ENCODE peak calls at places on chromosomes 16 and 17, in six cellular contexts. Y, M, S, U, P and B are unnamed samples.

GRCh38 chr17:3687949-3688614 is 7.9 kb downstream of the P2RX5 start:
- DNase-seq in Y (no peak), M (no peak), S (no peak), U (no peak), P (no peak), B (peak)

GRCh38 chr16:17847234-17847795 is 376.6 kb upstream of the XYLT1 start:
- DNase-seq in Y (no peak), M (no peak), S (no peak), U (no peak), P (no peak), B (no peak)

GRCh38 chr16:81973737-81974136 is 37.5 kb downstream of the SDR42E1 start:
- DNase-seq in Y (no peak), M (no peak), S (no peak), U (no peak), P (no peak), B (no peak)

GRCh38 chr16:80592273-80592672 is 51.5 kb downstream of the DYNLRB2 start:
- DNase-seq in Y (no peak), M (no peak), S (no peak), U (no peak), P (no peak), B (no peak)

GRCh38 chr17:6626616-6627015 is 13.9 kb downstream of the KIAA0753 start:
- DNase-seq in Y (no peak), M (no peak), S (no peak), U (no peak), P (no peak), B (no peak)

GRCh38 chr16:84975066-84975465 is 36.3 kb downstream of the ZDHHC7 start:
- DNase-seq in Y (no peak), M (no peak), S (no peak), U (no peak), P (no peak), B (no peak)

GRCh38 chr17:21176996-21177395 is 37.0 kb downstream of the TMEM11 start:
- DNase-seq in Y (no peak), M (no peak), S (no peak), U (no peak), P (no peak), B (no peak)

GRCh38 chr16:10213748-10214147 is 31.5 kb upstream of the GRIN2A start:
- DNase-seq in Y (no peak), M (no peak), S (no peak), U (no peak), P (no peak), B (no peak)

GRCh38 chr17:73362697-73363096 is 50.9 kb upstream of the CDC42EP4 start:
- DNase-seq in Y (no peak), M (no peak), S (no peak), U (peak), P (no peak), B (no peak)

GRCh38 chr17:51540151-51540550 is 279.8 kb downstream of the UTP18 start:
- DNase-seq in Y (no peak), M (no peak), S (peak), U (peak), P (no peak), B (peak)

GRCh38 chr17:38673714-38674012 is 1.1 kb downstream of the EPOP start:
- DNase-seq in Y (no peak), M (no peak), S (no peak), U (no peak), P (no peak), B (no peak)

GRCh38 chr17:19002805-19003542 is 1.6 kb downstream of the FAM83G start:
- DNase-seq in Y (no peak), M (no peak), S (no peak), U (no peak), P (no peak), B (peak)

GRCh38 chr17:15998031-15998574 is 1.4 kb downstream of the ZSWIM7 start:
- DNase-seq in Y (no peak), M (no peak), S (no peak), U (no peak), P (no peak), B (no peak)

GRCh38 chr17:26792486-26792885 is 501.4 kb upstream of the WSB1 start:
- DNase-seq in Y (peak), M (no peak), S (no peak), U (no peak), P (peak), B (peak)

GRCh38 chr16:77987772-77988171 is 34.6 kb upstream of the CLEC3A start:
- DNase-seq in Y (no peak), M (no peak), S (no peak), U (no peak), P (no peak), B (no peak)

GRCh38 chr16:84888450-84888849 is 68.7 kb downstream of the CRISPLD2 start:
- DNase-seq in Y (no peak), M (no peak), S (no peak), U (peak), P (no peak), B (no peak)

GRCh38 chr16:20763461-20764232 is at the start of gene ACSM3:
- DNase-seq in Y (peak), M (peak), S (peak), U (peak), P (peak), B (peak)

GRCh38 chr16:739560-740458 is 988 bp downstream of the CIAO3 start:
- DNase-seq in Y (no peak), M (no peak), S (peak), U (no peak), P (no peak), B (no peak)

GRCh38 chr16:50102046-50102756 is 36.4 kb downstream of the HEATR3 start:
- DNase-seq in Y (no peak), M (no peak), S (no peak), U (no peak), P (no peak), B (no peak)

GRCh38 chr17:32927724-32928526 is at the start of gene TMEM98:
- DNase-seq in Y (no peak), M (peak), S (no peak), U (no peak), P (no peak), B (no peak)

GRCh38 chr17:59372138-59372751 is 40.8 kb downstream of the YPEL2 start:
- DNase-seq in Y (peak), M (no peak), S (no peak), U (no peak), P (peak), B (peak)

GRCh38 chr17:78486228-78486802 is 90.9 kb downstream of the DNAH17 start:
- DNase-seq in Y (no peak), M (no peak), S (no peak), U (no peak), P (no peak), B (no peak)

GRCh38 chr17:50051082-50051576 is 4.8 kb upstream of the ITGA3 start:
- DNase-seq in Y (peak), M (peak), S (no peak), U (peak), P (no peak), B (peak)

GRCh38 chr16:50838885-50839284 is 97.0 kb downstream of the CYLD start:
- DNase-seq in Y (no peak), M (no peak), S (no peak), U (no peak), P (no peak), B (no peak)

GRCh38 chr16:87040169-87041117 is 276.7 kb downstream of the C16orf95 start:
- DNase-seq in Y (no peak), M (no peak), S (no peak), U (no peak), P (no peak), B (no peak)

GRCh38 chr16:82301108-82301755 is 131.2 kb upstream of the MPHOSPH6 start:
- DNase-seq in Y (no peak), M (no peak), S (no peak), U (no peak), P (no peak), B (no peak)

GRCh38 chr17:68709995-68710780 is 109.0 kb upstream of the FAM20A start:
- DNase-seq in Y (no peak), M (no peak), S (no peak), U (no peak), P (no peak), B (no peak)

GRCh38 chr17:14135906-14136590 is 66.7 kb downstream of the COX10 start:
- DNase-seq in Y (no peak), M (no peak), S (no peak), U (no peak), P (no peak), B (no peak)

GRCh38 chr16:67296422-67296821 is 17.1 kb downstream of the PLEKHG4 start:
- DNase-seq in Y (no peak), M (no peak), S (no peak), U (no peak), P (no peak), B (no peak)

GRCh38 chr17:55114283-55114682 is 145.7 kb downstream of the STXBP4 start:
- DNase-seq in Y (no peak), M (no peak), S (no peak), U (no peak), P (no peak), B (no peak)

GRCh38 chr17:28370744-28371103 is 617 bp upstream of the VTN start:
- DNase-seq in Y (no peak), M (no peak), S (peak), U (no peak), P (no peak), B (no peak)

GRCh38 chr16:55563797-55564196 is 2.7 kb upstream of the CAPNS2 start:
- DNase-seq in Y (peak), M (no peak), S (no peak), U (no peak), P (no peak), B (no peak)

GRCh38 chr16:82506734-82507133 is 120.0 kb upstream of the CDH13 start:
- DNase-seq in Y (no peak), M (no peak), S (no peak), U (no peak), P (no peak), B (no peak)

GRCh38 chr17:5741810-5742209 is 157.5 kb upstream of the NLRP1 start:
- DNase-seq in Y (no peak), M (no peak), S (no peak), U (no peak), P (no peak), B (no peak)

GRCh38 chr16:3467920-3468319 is 24.4 kb downstream of the NAA60 start:
- DNase-seq in Y (peak), M (no peak), S (no peak), U (no peak), P (no peak), B (peak)

GRCh38 chr17:41100081-41100480 is 1.9 kb downstream of the KRTAP4-16 start:
- DNase-seq in Y (peak), M (no peak), S (no peak), U (no peak), P (no peak), B (no peak)
- H3K4me3 ChIP-seq in Y (no peak), M (no peak), S (no peak), U (no peak), P (no peak), B (no peak)

GRCh38 chr16:66131156-66131807 is 235.2 kb upstream of the CDH5 start:
- DNase-seq in Y (no peak), M (no peak), S (no peak), U (no peak), P (no peak), B (no peak)

GRCh38 chr16:66131895-66132294 is 234.6 kb upstream of the CDH5 start:
- DNase-seq in Y (no peak), M (no peak), S (no peak), U (no peak), P (no peak), B (no peak)

GRCh38 chr16:66129196-66129595 is 237.3 kb upstream of the CDH5 start:
- DNase-seq in Y (no peak), M (no peak), S (no peak), U (no peak), P (no peak), B (no peak)

GRCh38 chr16:66128363-66128725 is 238.1 kb upstream of the CDH5 start:
- DNase-seq in Y (no peak), M (no peak), S (no peak), U (no peak), P (no peak), B (no peak)

DNA sequence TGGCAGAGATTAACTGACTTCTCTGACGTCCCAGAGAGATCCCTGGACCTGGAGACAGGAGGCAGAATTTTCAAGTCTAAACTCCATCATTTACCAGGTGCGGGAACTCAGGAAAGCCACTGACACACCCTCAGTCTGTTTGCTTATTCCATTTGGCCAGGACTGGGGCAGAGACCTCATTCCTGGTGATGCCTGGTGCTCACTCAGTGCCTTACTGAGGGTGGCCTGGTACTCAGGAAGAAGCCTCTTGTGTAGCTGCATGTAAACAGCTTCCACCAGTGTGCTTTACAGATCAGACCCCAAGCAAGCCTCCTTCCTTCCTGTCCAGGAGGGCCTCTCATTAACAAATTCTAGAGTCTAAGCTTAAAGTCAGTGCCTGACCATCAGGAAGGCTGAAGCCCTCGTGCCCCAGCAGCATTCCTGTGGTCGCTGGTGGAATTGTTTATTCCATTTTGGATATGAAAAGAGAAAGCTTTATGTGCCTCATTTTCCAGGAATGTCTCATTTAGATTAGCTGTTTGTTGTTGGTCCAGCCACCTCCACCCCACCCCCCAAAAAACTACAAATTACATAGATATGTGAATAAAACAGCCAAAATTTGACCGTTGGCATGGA is 236.1 kb upstream of the CDH5 start:
- DNase-seq in Y (no peak), M (no peak), S (no peak), U (no peak), P (no peak), B (no peak)
- TF ChIP-seq MYC in Y (no peak), M (no peak), S (no peak), U (no peak), P (no peak), B (no peak)

GRCh38 chr17:43912635-43913304 is 5.4 kb upstream of the MPP2 start:
- DNase-seq in Y (no peak), M (no peak), S (no peak), U (no peak), P (no peak), B (no peak)

GRCh38 chr17:43908111-43908721 is 880 bp upstream of the MPP2 start:
- DNase-seq in Y (no peak), M (peak), S (no peak), U (peak), P (no peak), B (peak)

GRCh38 chr17:43907425-43907981 is at the start of gene MPP2:
- DNase-seq in Y (peak), M (peak), S (peak), U (peak), P (no peak), B (peak)

GRCh38 chr17:43906951-43907424 is 348 bp downstream of the MPP2 start:
- DNase-seq in Y (no peak), M (peak), S (no peak), U (no peak), P (no peak), B (peak)

DNA sequence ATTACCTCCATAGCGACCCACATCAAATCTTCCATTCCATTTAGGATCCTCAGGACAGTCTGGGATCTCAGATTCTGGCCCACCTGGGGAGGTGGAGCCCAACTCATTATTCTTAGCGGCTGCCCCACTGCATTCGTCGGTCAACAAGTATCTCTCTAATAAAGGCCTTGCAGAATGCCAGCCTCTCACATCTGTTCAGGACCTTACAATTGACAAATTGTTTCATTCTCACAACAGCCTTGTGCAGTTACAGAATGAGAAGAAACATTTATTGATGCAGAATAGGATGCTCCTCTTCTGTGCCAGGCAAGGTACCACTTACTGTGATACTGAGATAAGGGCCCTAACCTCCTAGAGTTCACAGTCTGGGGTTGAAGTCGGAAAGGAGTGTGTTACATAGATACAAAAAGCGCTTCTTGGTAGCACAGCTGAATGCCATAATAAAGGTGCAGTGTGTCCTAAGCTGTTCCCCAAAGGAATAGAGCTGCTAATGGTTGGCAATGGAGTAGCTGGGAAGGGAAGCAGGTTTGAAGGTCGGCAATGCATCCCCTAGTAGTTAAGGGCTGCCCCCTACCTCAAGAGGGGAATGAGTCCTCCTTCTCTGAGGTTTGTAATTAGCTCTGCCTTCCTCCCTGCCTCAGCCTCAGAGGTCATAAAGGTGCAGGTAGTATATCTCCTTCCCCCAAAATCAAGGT is 2.3 kb upstream of the MPP2 start:
- DNase-seq in Y (no peak), M (no peak), S (no peak), U (no peak), P (no peak), B (no peak)
- H3K4me3 ChIP-seq in Y (no peak), M (no peak), S (no peak), U (no peak), P (no peak), B (no peak)

DNA sequence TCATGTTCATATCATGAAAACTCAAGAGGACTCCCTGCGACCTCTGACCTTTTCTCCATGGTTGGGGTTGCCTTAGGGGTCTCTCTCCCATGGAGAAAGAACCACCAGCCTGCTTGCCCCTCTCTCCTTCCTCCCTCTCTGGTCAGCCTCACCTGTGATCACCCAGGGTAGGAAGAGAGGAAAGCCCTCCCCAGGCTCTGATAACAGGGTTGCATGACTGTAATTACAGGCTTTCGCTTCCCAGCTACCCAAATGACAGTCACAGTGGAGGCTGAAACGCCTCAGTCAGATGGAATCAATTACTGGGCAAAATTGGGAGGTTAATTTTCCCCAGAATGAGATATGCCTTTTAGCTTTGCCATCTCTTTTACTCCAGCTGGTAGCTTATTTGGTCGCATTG is 265.8 kb upstream of the SOX9 start:
- DNase-seq in Y (no peak), M (no peak), S (no peak), U (no peak), P (no peak), B (no peak)
- TF ChIP-seq MYC in Y (no peak), M (no peak), S (no peak), U (no peak), P (no peak), B (no peak)

GRCh38 chr17:31216053-31216751 is 80.8 kb downstream of the OMG start:
- DNase-seq in Y (peak), M (no peak), S (peak), U (peak), P (peak), B (peak)
- H3K4me3 ChIP-seq in Y (no peak), M (no peak), S (no peak), U (no peak), P (no peak), B (no peak)